ENCODE peak calls at places on chromosomes 2 and 18, in six cellular contexts. One of them, this sample, is unnamed. For H3K36me3, the result is how much of the 10 kb centered on the place peaks cover.

GRCh38 chr2:148660999-148661398 is 16.4 kb downstream of the EPC2 start:
- DNase-seq in CD8-positive, alpha-beta T cell: no peak
- DNase-seq in PC-3: peak
- DNase-seq in heart left ventricle: no peak
- DNase-seq in OCI-LY7: no peak
- DNase-seq in aorta: no peak
- DNase-seq in this sample: no peak

GRCh38 chr2:206627632-206628031 is 14.7 kb upstream of the FAM237A start:
- DNase-seq in aorta: no peak
- DNase-seq in CD8-positive, alpha-beta T cell: no peak
- DNase-seq in OCI-LY7: no peak
- DNase-seq in heart left ventricle: no peak
- DNase-seq in PC-3: no peak
- DNase-seq in this sample: no peak

GRCh38 chr2:37167636-37168182 is 10.9 kb upstream of the EIF2AK2 start:
- DNase-seq in aorta: no peak
- DNase-seq in PC-3: peak
- DNase-seq in heart left ventricle: no peak
- DNase-seq in CD8-positive, alpha-beta T cell: no peak
- DNase-seq in OCI-LY7: no peak
- DNase-seq in this sample: no peak

GRCh38 chr18:72410399-72410798 is 133.7 kb downstream of the CBLN2 start:
- DNase-seq in heart left ventricle: no peak
- DNase-seq in aorta: no peak
- DNase-seq in OCI-LY7: no peak
- DNase-seq in CD8-positive, alpha-beta T cell: no peak
- DNase-seq in PC-3: peak
- DNase-seq in this sample: no peak

GRCh38 chr2:238370482-238371372 is 50.4 kb downstream of the TRAF3IP1 start:
- DNase-seq in OCI-LY7: peak
- DNase-seq in aorta: peak
- DNase-seq in PC-3: peak
- DNase-seq in CD8-positive, alpha-beta T cell: peak
- DNase-seq in heart left ventricle: peak
- DNase-seq in this sample: peak

GRCh38 chr2:48279347-48279746 is 250.6 kb upstream of the STON1 start:
- DNase-seq in CD8-positive, alpha-beta T cell: no peak
- DNase-seq in heart left ventricle: no peak
- DNase-seq in aorta: no peak
- DNase-seq in PC-3: no peak
- DNase-seq in OCI-LY7: no peak
- DNase-seq in this sample: no peak

GRCh38 chr2:71796174-71796592 is 342.8 kb downstream of the DYSF start:
- DNase-seq in aorta: peak
- DNase-seq in heart left ventricle: no peak
- DNase-seq in OCI-LY7: no peak
- DNase-seq in PC-3: peak
- DNase-seq in CD8-positive, alpha-beta T cell: no peak
- DNase-seq in this sample: no peak

GRCh38 chr2:142716463-142717242 is 160.8 kb upstream of the KYNU start:
- DNase-seq in heart left ventricle: peak
- DNase-seq in OCI-LY7: no peak
- DNase-seq in CD8-positive, alpha-beta T cell: no peak
- DNase-seq in PC-3: no peak
- DNase-seq in aorta: peak
- DNase-seq in this sample: no peak

GRCh38 chr2:66684289-66684688 is 249.4 kb downstream of the MEIS1 start:
- DNase-seq in OCI-LY7: no peak
- DNase-seq in aorta: no peak
- DNase-seq in PC-3: peak
- DNase-seq in CD8-positive, alpha-beta T cell: no peak
- DNase-seq in heart left ventricle: no peak
- DNase-seq in this sample: no peak

GRCh38 chr2:96345868-96346452 is 10.4 kb downstream of the NCAPH start:
- DNase-seq in CD8-positive, alpha-beta T cell: no peak
- DNase-seq in heart left ventricle: no peak
- DNase-seq in PC-3: no peak
- DNase-seq in aorta: no peak
- DNase-seq in OCI-LY7: no peak
- DNase-seq in this sample: no peak
- H3K36me3 ChIP-seq in CD8-positive, alpha-beta T cell: under half
- H3K36me3 ChIP-seq in heart left ventricle: under half
- H3K36me3 ChIP-seq in PC-3: half or more
- H3K36me3 ChIP-seq in aorta: under half
- H3K36me3 ChIP-seq in OCI-LY7: half or more
- H3K36me3 ChIP-seq in this sample: under half

GRCh38 chr2:98333922-98334321 is 12.3 kb upstream of the CNGA3 start:
- DNase-seq in heart left ventricle: no peak
- DNase-seq in PC-3: no peak
- DNase-seq in CD8-positive, alpha-beta T cell: no peak
- DNase-seq in OCI-LY7: no peak
- DNase-seq in aorta: no peak
- DNase-seq in this sample: no peak
- H3K4me3 ChIP-seq in heart left ventricle: no peak
- H3K4me3 ChIP-seq in PC-3: peak
- H3K4me3 ChIP-seq in CD8-positive, alpha-beta T cell: no peak
- H3K4me3 ChIP-seq in OCI-LY7: no peak
- H3K4me3 ChIP-seq in aorta: no peak
- H3K4me3 ChIP-seq in this sample: no peak

GRCh38 chr18:2926528-2926927 is 79.7 kb downstream of the EMILIN2 start:
- DNase-seq in OCI-LY7: no peak
- DNase-seq in PC-3: no peak
- DNase-seq in CD8-positive, alpha-beta T cell: no peak
- DNase-seq in heart left ventricle: no peak
- DNase-seq in aorta: no peak
- DNase-seq in this sample: no peak

GRCh38 chr18:2935438-2936192 is 77.3 kb downstream of the LPIN2 start:
- DNase-seq in heart left ventricle: no peak
- DNase-seq in aorta: no peak
- DNase-seq in CD8-positive, alpha-beta T cell: no peak
- DNase-seq in OCI-LY7: no peak
- DNase-seq in PC-3: no peak
- DNase-seq in this sample: no peak

GRCh38 chr18:2933995-2934394 is 78.9 kb downstream of the LPIN2 start:
- DNase-seq in PC-3: no peak
- DNase-seq in OCI-LY7: no peak
- DNase-seq in heart left ventricle: no peak
- DNase-seq in aorta: no peak
- DNase-seq in CD8-positive, alpha-beta T cell: no peak
- DNase-seq in this sample: no peak

GRCh38 chr18:2927745-2928144 is 80.9 kb downstream of the EMILIN2 start:
- DNase-seq in heart left ventricle: no peak
- DNase-seq in CD8-positive, alpha-beta T cell: no peak
- DNase-seq in PC-3: no peak
- DNase-seq in OCI-LY7: no peak
- DNase-seq in aorta: peak
- DNase-seq in this sample: no peak

DNA sequence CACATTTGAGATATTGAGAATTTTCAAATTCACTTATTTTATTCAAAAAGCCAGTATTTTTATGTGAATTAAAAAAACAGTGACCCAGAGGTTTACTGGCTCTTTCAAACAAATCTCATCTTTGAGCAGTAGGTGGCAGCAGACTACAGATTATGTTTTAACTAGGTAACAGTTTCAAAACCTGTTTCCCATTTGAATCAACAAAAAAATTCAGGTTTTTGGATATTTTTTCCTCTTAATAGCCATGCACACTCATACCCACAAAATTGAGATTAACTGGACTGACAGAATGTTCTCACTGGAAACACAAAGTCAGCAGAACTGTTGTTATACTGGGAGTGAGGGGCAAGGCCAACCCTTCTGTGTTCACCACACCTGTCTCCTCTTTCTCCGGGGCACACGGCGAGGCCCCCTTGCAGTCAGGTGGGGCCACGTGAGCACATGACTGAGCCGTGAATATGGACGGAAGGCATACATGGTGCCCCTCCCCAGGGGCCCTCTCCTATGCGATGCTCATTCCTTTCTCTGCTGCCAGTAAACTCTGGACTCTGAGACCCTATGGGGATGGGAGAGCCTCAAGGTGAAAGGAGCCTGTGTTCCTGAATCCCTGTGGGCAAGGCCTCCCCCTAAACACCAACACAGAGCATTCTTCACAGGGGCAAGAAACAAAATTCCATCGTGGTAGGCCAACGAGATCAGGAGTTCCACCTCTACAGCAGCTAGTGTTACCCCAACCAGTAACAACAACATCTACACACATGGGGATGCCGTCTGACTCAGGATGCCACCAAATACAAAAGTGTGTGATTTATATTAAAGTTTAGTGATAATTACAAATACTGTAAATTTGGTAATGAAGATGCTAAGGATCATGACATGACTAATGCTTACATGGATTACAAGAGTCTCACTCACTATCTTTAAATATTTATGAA is 80.4 kb downstream of the LPIN2 start:
- DNase-seq in OCI-LY7: peak
- DNase-seq in heart left ventricle: no peak
- DNase-seq in CD8-positive, alpha-beta T cell: peak
- DNase-seq in aorta: no peak
- DNase-seq in PC-3: peak
- DNase-seq in this sample: peak
- H3K36me3 ChIP-seq in OCI-LY7: half or more
- H3K36me3 ChIP-seq in heart left ventricle: under half
- H3K36me3 ChIP-seq in CD8-positive, alpha-beta T cell: under half
- H3K36me3 ChIP-seq in aorta: under half
- H3K36me3 ChIP-seq in PC-3: under half
- H3K36me3 ChIP-seq in this sample: half or more

DNA sequence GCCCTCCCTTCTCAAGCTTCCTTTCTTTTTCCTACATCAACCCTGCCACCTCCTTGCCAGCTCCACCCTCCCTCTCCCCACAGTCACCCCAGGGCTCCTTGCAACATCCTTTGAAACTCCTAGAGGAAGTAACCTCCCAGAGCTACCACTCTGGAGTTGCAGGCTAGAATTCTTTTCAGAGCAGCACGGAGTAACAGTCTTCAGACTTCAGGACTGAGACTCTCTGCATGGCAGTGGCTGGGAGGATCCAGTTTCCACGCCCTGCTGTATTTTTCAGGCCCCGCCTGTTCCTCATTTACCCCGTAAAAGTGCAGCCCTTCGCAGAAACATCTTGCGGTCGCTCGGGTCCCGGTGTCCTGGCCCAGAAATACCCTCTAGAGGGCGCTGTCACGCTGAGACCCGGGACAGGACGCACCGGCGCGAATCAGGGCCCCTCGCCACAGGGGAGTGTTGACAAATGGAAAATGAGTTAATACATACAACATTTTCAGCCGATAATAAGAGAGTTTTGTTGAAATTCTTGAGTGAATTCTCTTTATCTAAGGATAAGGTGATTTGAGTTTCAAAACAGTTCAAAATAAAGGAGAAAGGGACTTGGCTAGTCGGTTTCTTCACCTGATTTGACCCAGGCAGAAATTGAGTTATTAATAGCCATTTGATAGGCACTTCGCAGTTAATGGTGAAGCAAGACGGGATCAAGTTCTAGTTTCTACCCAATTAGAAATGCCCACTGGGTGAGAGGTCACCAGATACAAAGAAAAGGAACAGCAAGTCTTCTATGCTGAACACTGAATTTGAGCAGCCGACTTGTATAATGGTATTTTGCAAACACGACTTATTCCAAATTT is 18.5 kb upstream of the NTSR2 start:
- DNase-seq in PC-3: peak
- DNase-seq in OCI-LY7: peak
- DNase-seq in heart left ventricle: peak
- DNase-seq in CD8-positive, alpha-beta T cell: peak
- DNase-seq in aorta: peak
- DNase-seq in this sample: peak
- H3K4me3 ChIP-seq in PC-3: peak
- H3K4me3 ChIP-seq in OCI-LY7: no peak
- H3K4me3 ChIP-seq in heart left ventricle: no peak
- H3K4me3 ChIP-seq in CD8-positive, alpha-beta T cell: no peak
- H3K4me3 ChIP-seq in aorta: no peak
- H3K4me3 ChIP-seq in this sample: no peak

GRCh38 chr2:95040470-95040869 is 15.0 kb downstream of the MAL start:
- DNase-seq in heart left ventricle: no peak
- DNase-seq in aorta: no peak
- DNase-seq in PC-3: no peak
- DNase-seq in OCI-LY7: no peak
- DNase-seq in CD8-positive, alpha-beta T cell: no peak
- DNase-seq in this sample: no peak
- H3K36me3 ChIP-seq in heart left ventricle: under half
- H3K36me3 ChIP-seq in aorta: under half
- H3K36me3 ChIP-seq in PC-3: under half
- H3K36me3 ChIP-seq in OCI-LY7: under half
- H3K36me3 ChIP-seq in CD8-positive, alpha-beta T cell: under half
- H3K36me3 ChIP-seq in this sample: under half

GRCh38 chr18:74595425-74595824 is 2.2 kb upstream of the ZNF407 start:
- DNase-seq in heart left ventricle: no peak
- DNase-seq in aorta: no peak
- DNase-seq in OCI-LY7: no peak
- DNase-seq in CD8-positive, alpha-beta T cell: no peak
- DNase-seq in PC-3: no peak
- DNase-seq in this sample: no peak
- H3K4me3 ChIP-seq in heart left ventricle: no peak
- H3K4me3 ChIP-seq in aorta: no peak
- H3K4me3 ChIP-seq in OCI-LY7: peak
- H3K4me3 ChIP-seq in CD8-positive, alpha-beta T cell: no peak
- H3K4me3 ChIP-seq in PC-3: peak
- H3K4me3 ChIP-seq in this sample: no peak

DNA sequence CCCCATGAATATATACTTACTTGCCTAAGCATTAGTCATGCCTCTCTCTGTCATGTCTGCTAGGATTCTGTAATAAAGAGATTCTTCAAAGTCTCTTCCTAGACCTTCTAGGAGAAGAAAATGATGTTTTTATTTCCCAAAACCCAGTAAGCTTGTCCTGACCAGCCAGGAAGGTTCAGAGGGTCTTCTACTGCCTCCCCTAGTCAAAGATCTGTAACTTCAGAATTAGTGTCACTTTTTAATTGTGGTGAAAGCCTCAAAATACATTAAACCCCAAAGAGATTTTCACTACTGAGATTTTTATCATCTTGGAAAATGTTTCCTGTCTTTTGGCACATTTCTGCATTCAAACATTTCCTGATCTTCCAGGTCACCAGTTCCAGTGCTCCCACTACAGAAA is 232.9 kb upstream of the STK17B start:
- DNase-seq in OCI-LY7: no peak
- DNase-seq in aorta: no peak
- DNase-seq in PC-3: no peak
- DNase-seq in heart left ventricle: no peak
- DNase-seq in CD8-positive, alpha-beta T cell: no peak
- DNase-seq in this sample: no peak
- H3K36me3 ChIP-seq in OCI-LY7: under half
- H3K36me3 ChIP-seq in aorta: under half
- H3K36me3 ChIP-seq in PC-3: under half
- H3K36me3 ChIP-seq in heart left ventricle: under half
- H3K36me3 ChIP-seq in CD8-positive, alpha-beta T cell: under half
- H3K36me3 ChIP-seq in this sample: under half

GRCh38 chr2:189937691-189938090 is 124.8 kb downstream of the MSTN start:
- DNase-seq in OCI-LY7: no peak
- DNase-seq in aorta: no peak
- DNase-seq in PC-3: no peak
- DNase-seq in CD8-positive, alpha-beta T cell: no peak
- DNase-seq in heart left ventricle: no peak
- DNase-seq in this sample: no peak

GRCh38 chr2:189933041-189933440 is 129.5 kb downstream of the MSTN start:
- DNase-seq in aorta: no peak
- DNase-seq in CD8-positive, alpha-beta T cell: no peak
- DNase-seq in heart left ventricle: no peak
- DNase-seq in OCI-LY7: no peak
- DNase-seq in PC-3: no peak
- DNase-seq in this sample: no peak

GRCh38 chr2:189933911-189934399 is 128.6 kb downstream of the MSTN start:
- DNase-seq in CD8-positive, alpha-beta T cell: no peak
- DNase-seq in aorta: no peak
- DNase-seq in PC-3: peak
- DNase-seq in heart left ventricle: no peak
- DNase-seq in OCI-LY7: no peak
- DNase-seq in this sample: no peak
- H3K4me3 ChIP-seq in CD8-positive, alpha-beta T cell: no peak
- H3K4me3 ChIP-seq in aorta: no peak
- H3K4me3 ChIP-seq in PC-3: no peak
- H3K4me3 ChIP-seq in heart left ventricle: no peak
- H3K4me3 ChIP-seq in OCI-LY7: no peak
- H3K4me3 ChIP-seq in this sample: no peak